ENCODE peak calls at places on chromosome 12, in five cellular contexts. W is ovary, T is astrocyte, V is trophoblast cell, D is uterus. S is an unnamed sample. For H3K27me3, the result is how much of the 10 kb centered on the place peaks cover.

GRCh38 chr12:93192878-93193277 is 184.8 kb upstream of the NUDT4 start:
- DNase-seq in W (no peak), T (no peak), V (no peak), D (no peak), S (no peak)

GRCh38 chr12:1212529-1212928 is 221.5 kb downstream of the ERC1 start:
- DNase-seq in W (no peak), T (no peak), V (no peak), D (no peak), S (no peak)

GRCh38 chr12:112751844-112752243 is 39.7 kb upstream of the RPH3A start:
- DNase-seq in W (no peak), T (no peak), V (no peak), D (no peak), S (no peak)

GRCh38 chr12:50542448-50542847 is 37.7 kb downstream of the DIP2B start:
- DNase-seq in W (no peak), T (peak), V (no peak), D (no peak), S (no peak)

GRCh38 chr12:24488091-24488596 is 460.8 kb downstream of the BCAT1 start:
- DNase-seq in W (no peak), T (peak), V (no peak), D (no peak), S (no peak)

GRCh38 chr12:121942145-121942718 is 23.8 kb downstream of the CFAP251 start:
- DNase-seq in W (no peak), T (peak), V (peak), D (no peak), S (no peak)

GRCh38 chr12:126156806-126157574 is 1091.8 kb downstream of the AACS start:
- DNase-seq in W (no peak), T (no peak), V (no peak), D (no peak), S (peak)

GRCh38 chr12:111692575-111693210 is 6.8 kb downstream of the ACAD10 start:
- DNase-seq in W (no peak), T (no peak), V (no peak), D (no peak), S (peak)

GRCh38 chr12:728781-729180 is 23.6 kb upstream of the WNK1 start:
- DNase-seq in W (no peak), T (no peak), V (no peak), D (no peak), S (no peak)

GRCh38 chr12:116667752-116668151 is 70.1 kb downstream of the SPRING1 start:
- DNase-seq in W (no peak), T (no peak), V (no peak), D (no peak), S (no peak)
- H3K4me3 ChIP-seq in W (no peak), T (no peak), V (no peak), D (no peak), S (no peak)

GRCh38 chr12:117970334-117970733 is 1.5 kb upstream of the KSR2 start:
- DNase-seq in W (no peak), T (no peak), V (no peak), D (no peak), S (no peak)
- H3K27me3 ChIP-seq in W (under half), T (under half), V (under half), D (under half), S (under half)

DNA sequence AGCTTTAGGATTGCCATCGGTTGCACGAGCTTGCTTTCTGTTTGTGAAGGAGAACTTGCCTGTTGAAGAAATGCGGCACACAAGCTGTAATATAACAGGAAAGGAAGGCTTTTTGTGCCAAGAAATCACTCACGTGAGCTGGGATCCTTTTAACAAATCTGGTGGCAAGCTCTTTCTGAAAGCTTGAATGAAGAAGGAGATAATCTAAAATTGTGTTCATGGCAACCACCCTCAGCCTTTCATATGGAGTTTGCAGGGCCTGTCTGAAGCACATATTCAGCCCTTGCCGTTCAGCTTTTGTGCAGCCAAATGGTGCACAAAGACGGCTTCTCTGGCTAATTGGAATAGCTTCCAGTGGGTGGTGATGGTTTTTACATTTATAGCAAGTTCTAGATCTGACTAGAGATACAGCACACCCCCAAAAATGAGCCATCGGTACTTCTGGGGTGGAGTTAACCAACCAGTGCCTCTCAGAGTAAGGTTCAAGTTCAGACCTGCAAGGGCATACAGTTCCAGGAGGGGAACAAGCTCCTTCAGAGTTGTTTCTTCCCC is 107.4 kb downstream of the AEBP2 start:
- DNase-seq in W (no peak), T (peak), V (no peak), D (no peak), S (no peak)
- H3K4me3 ChIP-seq in W (no peak), T (peak), V (no peak), D (peak), S (no peak)

DNA sequence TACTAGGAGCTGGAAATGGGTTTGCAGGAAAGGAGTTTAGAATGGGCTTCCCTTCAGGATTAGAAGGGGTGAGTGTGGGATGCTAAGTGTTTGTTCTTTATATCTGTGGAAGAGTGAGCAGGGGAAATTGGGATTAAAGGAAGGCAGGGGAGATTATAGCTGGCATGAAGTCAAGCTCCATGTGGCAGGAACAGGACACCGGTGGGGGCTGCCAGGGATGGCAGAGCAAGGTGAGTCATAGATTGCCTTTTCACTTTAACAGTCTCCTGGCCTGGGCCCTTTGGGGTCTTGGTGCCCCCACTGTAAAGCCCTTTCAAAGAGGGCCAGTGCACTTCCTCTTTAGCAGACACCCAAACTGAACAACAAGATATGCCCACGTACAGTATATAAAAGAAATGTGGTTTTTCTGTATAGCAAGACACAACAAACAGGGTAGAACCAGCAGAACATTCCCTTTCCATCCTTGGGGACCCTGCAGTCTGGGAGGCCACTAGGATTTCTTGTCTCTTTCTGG is 23.1 kb upstream of the FBXO21 start:
- DNase-seq in W (no peak), T (no peak), V (no peak), D (no peak), S (no peak)
- H3K27me3 ChIP-seq in W (under half), T (under half), V (under half), D (under half), S (under half)

GRCh38 chr12:10613334-10614055 is at the start of gene MAGOHB:
- DNase-seq in W (peak), T (peak), V (peak), D (peak), S (peak)

GRCh38 chr12:10614056-10614370 is 604 bp upstream of the MAGOHB start:
- DNase-seq in W (no peak), T (no peak), V (no peak), D (no peak), S (no peak)

GRCh38 chr12:10610188-10610587 is 3.2 kb downstream of the MAGOHB start:
- DNase-seq in W (no peak), T (no peak), V (no peak), D (no peak), S (no peak)

GRCh38 chr12:10612954-10613333 is 465 bp downstream of the MAGOHB start:
- DNase-seq in W (no peak), T (no peak), V (no peak), D (no peak), S (peak)

GRCh38 chr12:10612110-10612509 is 1.3 kb downstream of the MAGOHB start:
- DNase-seq in W (no peak), T (no peak), V (no peak), D (no peak), S (no peak)
- H3K4me3 ChIP-seq in W (peak), T (peak), V (no peak), D (no peak), S (peak)